ENCODE peak calls at places on chromosomes 6 and 20, in ten cellular contexts. D is mucosa of gallbladder; V is activated CD4-positive, CD25-positive, alpha-beta regulatory T cell; R is LHCN-M2; Q is hypothalamus; P is epithelial cell of proximal tubule; U is activated T-cell treated with anti-CD3 and anti-CD28 coated beads, Interleukin-2, amount 50 U/mL, for 72 hours; K is fibroblast of pulmonary artery; L is HCT116; E is LoVo. S is an unnamed sample.

GRCh38 chr20:54176610-54177009 is 2.8 kb upstream of the CYP24A1 start:
- DNase-seq in K (no peak), E (no peak), U (no peak), R (peak; percentile 61), P (no peak), Q (no peak), D (no peak), L (no peak), V (no peak), S (no peak)

GRCh38 chr6:126788961-126789365 is 329.5 kb upstream of the RSPO3 start:
- DNase-seq in U (no peak), P (no peak), E (no peak), D (no peak), Q (no peak), L (no peak), V (no peak), R (no peak), K (no peak), S (no peak)

GRCh38 chr6:28981391-28981832 is 23.7 kb downstream of the ZNF311 start:
- DNase-seq in D (peak; percentile 77), L (peak; percentile 48), V (peak; percentile 58), K (peak; percentile 80), R (peak; percentile 71), U (peak; percentile 77), E (peak; percentile 74), P (no peak), Q (peak; percentile 48), S (no peak)

GRCh38 chr6:142926494-142927273 is 18.3 kb downstream of the HIVEP2 start:
- DNase-seq in P (no peak), L (no peak), E (peak; percentile 75), Q (peak; percentile 80), V (no peak), R (peak; percentile 84), D (peak; percentile 88), U (peak; percentile 86), K (peak; percentile 95), S (peak; percentile 91)

GRCh38 chr6:6515691-6516607 is 72.6 kb upstream of the LY86 start:
- DNase-seq in D (no peak), U (peak; percentile 80), Q (no peak), L (no peak), P (no peak), K (no peak), R (no peak), E (no peak), V (no peak), S (no peak)

GRCh38 chr20:48211847-48212246 is 426.6 kb upstream of the SULF2 start:
- DNase-seq in L (no peak), U (no peak), R (no peak), Q (no peak), K (no peak), D (no peak), E (no peak), V (no peak), P (no peak), S (no peak)

GRCh38 chr6:125101656-125102055 is 51.9 kb upstream of the TPD52L1 start:
- DNase-seq in U (no peak), D (no peak), R (no peak), E (no peak), P (no peak), V (no peak), Q (no peak), K (peak; percentile 23), L (no peak), S (no peak)

GRCh38 chr20:45892828-45893500 is 1.8 kb downstream of the CTSA start:
- DNase-seq in L (no peak), Q (no peak), P (no peak), K (no peak), V (no peak), R (no peak), E (no peak), U (peak; percentile 54), D (no peak), S (no peak)

GRCh38 chr6:10383312-10384063 is 31.4 kb downstream of the TFAP2A start:
- DNase-seq in Q (no peak), D (no peak), E (peak; percentile 63), L (peak; percentile 13), V (no peak), P (no peak), R (no peak), K (no peak), U (no peak), S (no peak)

GRCh38 chr6:161761966-161762365 is 488.1 kb upstream of the AGPAT4 start:
- DNase-seq in V (no peak), E (no peak), R (no peak), L (no peak), K (no peak), P (no peak), Q (no peak), D (no peak), U (no peak), S (no peak)

GRCh38 chr20:62647521-62648317 is 5.4 kb downstream of the SLCO4A1 start:
- DNase-seq in L (no peak), R (no peak), Q (no peak), V (no peak), D (no peak), P (no peak), K (no peak), E (no peak), U (no peak), S (no peak)